ENCODE peak calls at places on chromosomes 7 and 10, in six cellular contexts. One of them, this sample, is unnamed.

GRCh38 chr7:123538189-123538714 is 3.9 kb upstream of the IQUB start:
- DNase-seq in A673: peak; percentile 82
- DNase-seq in A549: no peak
- DNase-seq in lower lobe of right lung: no peak
- DNase-seq in GM23248: peak; percentile 88
- DNase-seq in transverse colon: no peak
- DNase-seq in this sample: no peak

GRCh38 chr7:150949564-150949963 is 28.6 kb downstream of the KCNH2 start:
- DNase-seq in A673: no peak
- DNase-seq in A549: no peak
- DNase-seq in lower lobe of right lung: peak; percentile 20
- DNase-seq in GM23248: no peak
- DNase-seq in transverse colon: no peak
- DNase-seq in this sample: peak; percentile 94

GRCh38 chr10:103884681-103885139 is 29.3 kb upstream of the SH3PXD2A start:
- DNase-seq in A673: peak; percentile 74
- DNase-seq in A549: peak; percentile 76
- DNase-seq in lower lobe of right lung: no peak
- DNase-seq in GM23248: peak; percentile 75
- DNase-seq in transverse colon: peak; percentile 30
- DNase-seq in this sample: peak; percentile 70

GRCh38 chr7:47294569-47295222 is 287.2 kb downstream of the TNS3 start:
- DNase-seq in A673: no peak
- DNase-seq in A549: no peak
- DNase-seq in lower lobe of right lung: no peak
- DNase-seq in GM23248: no peak
- DNase-seq in transverse colon: no peak
- DNase-seq in this sample: peak; percentile 14

GRCh38 chr10:119030421-119031250 is 1.1 kb downstream of the NANOS1 start:
- DNase-seq in A673: peak; percentile 80
- DNase-seq in A549: no peak
- DNase-seq in lower lobe of right lung: peak; percentile 66
- DNase-seq in GM23248: peak; percentile 57
- DNase-seq in transverse colon: peak; percentile 60
- DNase-seq in this sample: peak; percentile 93

GRCh38 chr10:72093450-72093849 is 5.1 kb upstream of the SPOCK2 start:
- DNase-seq in A673: no peak
- DNase-seq in A549: no peak
- DNase-seq in lower lobe of right lung: no peak
- DNase-seq in GM23248: no peak
- DNase-seq in transverse colon: no peak
- DNase-seq in this sample: no peak

GRCh38 chr10:102234866-102235597 is 6.3 kb downstream of the PITX3 start:
- DNase-seq in A673: no peak
- DNase-seq in A549: no peak
- DNase-seq in lower lobe of right lung: no peak
- DNase-seq in GM23248: no peak
- DNase-seq in transverse colon: no peak
- DNase-seq in this sample: no peak

GRCh38 chr10:33388805-33389204 is 54.3 kb upstream of the NRP1 start:
- DNase-seq in A673: no peak
- DNase-seq in A549: no peak
- DNase-seq in lower lobe of right lung: no peak
- DNase-seq in GM23248: no peak
- DNase-seq in transverse colon: no peak
- DNase-seq in this sample: no peak

GRCh38 chr10:110502851-110503301 is 5.2 kb downstream of the DUSP5 start:
- DNase-seq in A673: peak; percentile 72
- DNase-seq in A549: no peak
- DNase-seq in lower lobe of right lung: no peak
- DNase-seq in GM23248: peak; percentile 90
- DNase-seq in transverse colon: peak; percentile 49
- DNase-seq in this sample: peak; percentile 91

GRCh38 chr7:72405389-72405788 is 6.7 kb downstream of the CALN1 start:
- DNase-seq in A673: peak; percentile 3
- DNase-seq in A549: no peak
- DNase-seq in lower lobe of right lung: peak; percentile 76
- DNase-seq in GM23248: no peak
- DNase-seq in transverse colon: no peak
- DNase-seq in this sample: peak; percentile 84

GRCh38 chr7:65397730-65398142 is 24.1 kb downstream of the ZNF92 start:
- DNase-seq in A673: no peak
- DNase-seq in A549: no peak
- DNase-seq in lower lobe of right lung: no peak
- DNase-seq in GM23248: no peak
- DNase-seq in transverse colon: no peak
- DNase-seq in this sample: no peak

GRCh38 chr7:2729893-2730716 is 42.1 kb downstream of the AMZ1 start:
- DNase-seq in A673: no peak
- DNase-seq in A549: no peak
- DNase-seq in lower lobe of right lung: no peak
- DNase-seq in GM23248: no peak
- DNase-seq in transverse colon: no peak
- DNase-seq in this sample: no peak

GRCh38 chr10:63260103-63260859 is 127.2 kb downstream of the NRBF2 start:
- DNase-seq in A673: no peak
- DNase-seq in A549: no peak
- DNase-seq in lower lobe of right lung: no peak
- DNase-seq in GM23248: no peak
- DNase-seq in transverse colon: no peak
- DNase-seq in this sample: no peak

GRCh38 chr10:62728479-62728878 is 76.0 kb upstream of the ADO start:
- DNase-seq in A673: peak; percentile 26
- DNase-seq in A549: no peak
- DNase-seq in lower lobe of right lung: peak; percentile 55
- DNase-seq in GM23248: peak; percentile 37
- DNase-seq in transverse colon: no peak
- DNase-seq in this sample: peak; percentile 86

GRCh38 chr10:129541748-129542487 is 74.9 kb downstream of the MGMT start:
- DNase-seq in A673: no peak
- DNase-seq in A549: no peak
- DNase-seq in lower lobe of right lung: no peak
- DNase-seq in GM23248: no peak
- DNase-seq in transverse colon: no peak
- DNase-seq in this sample: no peak

GRCh38 chr7:140898794-140899548 is 25.8 kb downstream of the BRAF start:
- DNase-seq in A673: no peak
- DNase-seq in A549: no peak
- DNase-seq in lower lobe of right lung: no peak
- DNase-seq in GM23248: peak; percentile 8
- DNase-seq in transverse colon: no peak
- DNase-seq in this sample: no peak

GRCh38 chr10:116710021-116710420 is 32.3 kb downstream of the HSPA12A start:
- DNase-seq in A673: no peak
- DNase-seq in A549: no peak
- DNase-seq in lower lobe of right lung: no peak
- DNase-seq in GM23248: no peak
- DNase-seq in transverse colon: no peak
- DNase-seq in this sample: no peak

GRCh38 chr7:18499407-18500197 is 4.1 kb downstream of the HDAC9 start:
- DNase-seq in A673: no peak
- DNase-seq in A549: no peak
- DNase-seq in lower lobe of right lung: no peak
- DNase-seq in GM23248: peak; percentile 52
- DNase-seq in transverse colon: no peak
- DNase-seq in this sample: no peak

DNA sequence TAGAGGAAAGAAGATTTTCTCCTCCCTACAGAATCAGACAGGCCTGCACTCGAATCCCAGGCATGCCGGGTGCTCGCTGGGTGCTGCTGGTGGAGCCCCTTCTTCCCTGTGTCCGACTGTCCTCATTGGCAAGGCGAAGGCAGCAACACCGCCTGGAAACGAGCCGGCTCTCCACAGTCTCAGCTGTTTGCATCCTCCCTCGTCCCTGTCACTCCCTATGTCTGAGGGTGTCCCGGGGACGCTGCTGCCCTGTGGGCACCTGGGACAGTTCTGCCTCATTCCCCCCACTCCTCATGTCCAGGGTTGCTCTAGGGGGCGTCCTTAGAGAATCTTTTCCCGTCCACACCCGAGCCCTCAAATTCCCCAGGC is 31.6 kb upstream of the TMEM72 start:
- DNase-seq in A673: no peak
- DNase-seq in A549: no peak
- DNase-seq in lower lobe of right lung: no peak
- DNase-seq in GM23248: no peak
- DNase-seq in transverse colon: no peak
- DNase-seq in this sample: no peak
- H3K4me3 ChIP-seq in A673: peak overlapping the region; percentile 32
- H3K4me3 ChIP-seq in A549: no peak overlapping the region
- H3K4me3 ChIP-seq in lower lobe of right lung: peak overlapping the region; percentile 55
- H3K4me3 ChIP-seq in GM23248: peak overlapping the region; percentile 72
- H3K4me3 ChIP-seq in transverse colon: no peak overlapping the region
- H3K4me3 ChIP-seq in this sample: no peak overlapping the region

DNA sequence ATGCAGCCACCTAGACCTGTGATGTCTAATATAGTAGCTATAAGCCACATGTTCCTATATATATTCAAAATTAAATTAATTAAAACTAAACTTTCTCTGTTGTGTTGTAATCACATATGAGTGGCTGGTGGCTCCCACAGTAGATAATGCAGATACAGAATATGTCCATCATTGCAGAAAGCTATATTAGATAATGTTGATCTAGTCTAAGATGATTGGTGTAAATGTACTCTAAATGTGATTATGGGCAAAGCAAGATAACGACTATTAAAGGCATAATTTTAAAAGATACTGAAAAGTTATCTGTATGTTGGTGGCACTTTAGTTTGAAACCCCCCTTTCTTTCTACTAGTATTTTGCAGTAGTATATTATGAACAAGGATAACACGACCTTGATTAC is 5.7 kb upstream of the HGF start:
- DNase-seq in A673: no peak
- DNase-seq in A549: no peak
- DNase-seq in lower lobe of right lung: no peak
- DNase-seq in GM23248: no peak
- DNase-seq in transverse colon: no peak
- DNase-seq in this sample: no peak
- H3K4me3 ChIP-seq in A673: no peak overlapping the region
- H3K4me3 ChIP-seq in A549: no peak overlapping the region
- H3K4me3 ChIP-seq in lower lobe of right lung: no peak overlapping the region
- H3K4me3 ChIP-seq in GM23248: no peak overlapping the region
- H3K4me3 ChIP-seq in transverse colon: no peak overlapping the region
- H3K4me3 ChIP-seq in this sample: no peak overlapping the region

GRCh38 chr10:101136708-101137121 is 5.6 kb downstream of the TLX1 start:
- DNase-seq in A673: no peak
- DNase-seq in A549: no peak
- DNase-seq in lower lobe of right lung: no peak
- DNase-seq in GM23248: no peak
- DNase-seq in transverse colon: no peak
- DNase-seq in this sample: no peak

GRCh38 chr10:101133489-101134298 is 2.6 kb downstream of the TLX1 start:
- DNase-seq in A673: no peak
- DNase-seq in A549: no peak
- DNase-seq in lower lobe of right lung: no peak
- DNase-seq in GM23248: no peak
- DNase-seq in transverse colon: no peak
- DNase-seq in this sample: no peak

GRCh38 chr10:101134299-101135127 is 3.4 kb downstream of the TLX1 start:
- DNase-seq in A673: no peak
- DNase-seq in A549: no peak
- DNase-seq in lower lobe of right lung: no peak
- DNase-seq in GM23248: peak; percentile 38
- DNase-seq in transverse colon: no peak
- DNase-seq in this sample: no peak

GRCh38 chr10:101136007-101136707 is 5.1 kb downstream of the TLX1 start:
- DNase-seq in A673: no peak
- DNase-seq in A549: no peak
- DNase-seq in lower lobe of right lung: no peak
- DNase-seq in GM23248: no peak
- DNase-seq in transverse colon: no peak
- DNase-seq in this sample: peak; percentile 78

DNA sequence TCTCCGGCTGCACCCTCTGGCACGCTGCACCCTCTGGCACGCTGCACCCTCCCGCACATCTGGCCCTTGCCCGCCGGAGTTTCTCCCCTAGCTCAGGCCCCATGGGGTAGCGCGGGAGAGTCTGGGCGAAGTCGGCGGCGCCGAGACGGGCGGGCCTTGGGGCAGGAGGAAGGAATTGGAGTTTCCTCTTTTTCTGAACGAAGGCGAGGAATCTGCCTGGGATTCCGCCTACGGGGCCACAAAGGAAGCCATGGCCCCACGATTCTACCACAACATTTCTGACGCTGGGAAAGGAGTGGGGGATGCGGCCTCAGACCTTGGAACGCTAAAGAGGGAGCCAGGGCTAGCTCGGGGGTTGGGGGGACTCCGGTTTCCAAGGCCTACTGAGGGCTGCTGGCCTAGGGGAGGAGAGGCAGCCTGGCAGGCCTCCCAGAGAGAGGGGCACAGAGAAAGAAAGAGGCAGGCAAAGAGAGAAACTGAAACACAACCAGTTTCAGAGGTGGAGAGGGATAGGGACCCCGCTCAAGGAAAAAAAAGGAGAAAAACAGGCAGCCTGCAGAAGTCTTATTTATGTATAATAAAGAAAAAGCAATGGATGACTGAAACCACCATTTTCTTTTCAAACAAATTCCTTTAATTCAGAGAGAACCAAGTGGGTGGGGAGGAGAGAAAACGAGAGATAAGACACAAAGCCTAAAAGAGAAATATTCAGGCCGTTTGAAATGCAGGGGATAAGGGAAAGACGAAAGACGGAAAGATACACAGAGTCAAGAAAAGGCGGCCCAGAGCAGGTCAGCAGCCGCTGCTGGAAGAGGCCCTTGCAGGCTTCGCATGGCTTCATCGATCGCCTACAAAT is 4.3 kb downstream of the TLX1 start:
- DNase-seq in A673: no peak
- DNase-seq in A549: no peak
- DNase-seq in lower lobe of right lung: no peak
- DNase-seq in GM23248: no peak
- DNase-seq in transverse colon: no peak
- DNase-seq in this sample: peak; percentile 62
- H3K4me3 ChIP-seq in A673: no peak overlapping the region
- H3K4me3 ChIP-seq in A549: no peak overlapping the region
- H3K4me3 ChIP-seq in lower lobe of right lung: peak overlapping the region; percentile 36
- H3K4me3 ChIP-seq in GM23248: no peak overlapping the region
- H3K4me3 ChIP-seq in transverse colon: no peak overlapping the region
- H3K4me3 ChIP-seq in this sample: no peak overlapping the region

DNA sequence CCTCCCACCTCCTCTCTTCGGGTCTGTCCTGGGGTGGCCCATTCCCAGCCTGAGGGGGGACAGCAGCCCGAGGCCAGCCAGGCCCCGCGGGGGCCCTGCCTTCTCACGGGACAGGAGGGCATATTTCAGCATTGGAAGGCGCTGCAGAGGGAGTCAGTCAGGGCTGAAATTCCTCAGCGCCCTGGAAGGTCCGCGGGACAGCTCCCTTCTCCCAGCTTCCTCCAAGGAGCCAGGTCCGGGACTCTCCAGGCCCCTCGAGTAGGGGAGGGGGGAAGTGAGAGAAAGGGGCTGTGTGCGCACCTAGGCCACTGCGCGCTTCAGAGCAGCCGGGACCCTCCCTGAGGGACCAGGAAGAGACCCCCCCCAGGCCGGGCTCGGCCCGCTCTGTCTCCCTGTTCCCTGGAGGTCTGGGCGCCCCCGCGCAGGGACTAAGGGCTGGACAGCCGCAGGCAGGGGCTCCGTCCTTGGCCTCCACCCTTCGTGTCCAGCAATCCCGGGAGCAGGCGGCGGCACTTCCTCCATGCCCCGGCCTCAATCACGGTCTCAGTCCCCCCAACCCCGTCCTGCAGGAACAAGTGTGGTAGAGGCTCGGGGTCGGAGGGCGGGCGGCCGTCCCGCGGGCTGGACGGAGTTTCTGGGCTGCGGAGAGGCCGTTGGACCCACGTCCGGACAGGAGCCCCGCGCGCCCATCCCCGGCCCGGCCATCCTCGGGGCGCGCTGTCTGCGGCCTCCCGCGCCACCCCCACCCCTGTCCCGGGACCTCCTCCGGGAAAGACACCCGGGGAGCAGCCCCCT is 6.0 kb upstream of the ELFN1 start:
- DNase-seq in A673: no peak
- DNase-seq in A549: no peak
- DNase-seq in lower lobe of right lung: peak; percentile 49
- DNase-seq in GM23248: no peak
- DNase-seq in transverse colon: peak; percentile 5
- DNase-seq in this sample: no peak
- H3K4me3 ChIP-seq in A673: peak overlapping the region; percentile 49
- H3K4me3 ChIP-seq in A549: peak overlapping the region; percentile 55
- H3K4me3 ChIP-seq in lower lobe of right lung: peak overlapping the region; percentile 60
- H3K4me3 ChIP-seq in GM23248: peak overlapping the region; percentile 78
- H3K4me3 ChIP-seq in transverse colon: peak overlapping the region; percentile 37
- H3K4me3 ChIP-seq in this sample: no peak overlapping the region